ENCODE peak calls at places on chromosomes 12 and 14, in four cellular contexts. One of them, this sample, is unnamed.
A peak's percentile ranks its signal among the peaks of the same experiment; 100 is the strongest.

GRCh38 chr14:23076785-23077408 is 18.0 kb downstream of the ACIN1 start:
- DNase-seq in mammary epithelial cell: no peak
- DNase-seq in brain microvascular endothelial cell: no peak
- DNase-seq in choroid plexus epithelial cell: peak; percentile 61
- DNase-seq in this sample: peak; percentile 53

GRCh38 chr12:56725723-56726102 is 614 bp upstream of the NACA start:
- DNase-seq in mammary epithelial cell: no peak
- DNase-seq in brain microvascular endothelial cell: peak; percentile 0
- DNase-seq in choroid plexus epithelial cell: no peak
- DNase-seq in this sample: no peak

GRCh38 chr12:113186666-113187325 is 1.3 kb downstream of the RITA1 start:
- DNase-seq in mammary epithelial cell: no peak
- DNase-seq in brain microvascular endothelial cell: no peak
- DNase-seq in choroid plexus epithelial cell: no peak
- DNase-seq in this sample: no peak

GRCh38 chr12:126481688-126482087 is 1416.5 kb downstream of the AACS start:
- DNase-seq in mammary epithelial cell: no peak
- DNase-seq in brain microvascular endothelial cell: no peak
- DNase-seq in choroid plexus epithelial cell: no peak
- DNase-seq in this sample: no peak

GRCh38 chr12:99059824-99060526 is 414.9 kb downstream of the APAF1 start:
- DNase-seq in mammary epithelial cell: no peak
- DNase-seq in brain microvascular endothelial cell: peak; percentile 18
- DNase-seq in choroid plexus epithelial cell: peak; percentile 4
- DNase-seq in this sample: peak; percentile 6

GRCh38 chr12:56358836-56359532 is 923 bp downstream of the STAT2 start:
- DNase-seq in mammary epithelial cell: peak; percentile 83
- DNase-seq in brain microvascular endothelial cell: peak; percentile 55
- DNase-seq in choroid plexus epithelial cell: peak; percentile 92
- DNase-seq in this sample: peak; percentile 83

GRCh38 chr14:51219473-51220448 is 20.3 kb upstream of the TMX1 start:
- DNase-seq in mammary epithelial cell: no peak
- DNase-seq in brain microvascular endothelial cell: peak; percentile 29
- DNase-seq in choroid plexus epithelial cell: peak; percentile 76
- DNase-seq in this sample: peak; percentile 66

GRCh38 chr14:32201196-32201815 is 539 bp upstream of the RNU6-7 start:
- DNase-seq in mammary epithelial cell: peak; percentile 73
- DNase-seq in brain microvascular endothelial cell: peak; percentile 42
- DNase-seq in choroid plexus epithelial cell: peak; percentile 68
- DNase-seq in this sample: peak; percentile 55

GRCh38 chr14:51342226-51342625 is 102.2 kb downstream of the TMX1 start:
- DNase-seq in mammary epithelial cell: peak; percentile 95
- DNase-seq in brain microvascular endothelial cell: no peak
- DNase-seq in choroid plexus epithelial cell: no peak
- DNase-seq in this sample: no peak

GRCh38 chr14:40936861-40937260 is 669.8 kb upstream of the LRFN5 start:
- DNase-seq in mammary epithelial cell: no peak
- DNase-seq in brain microvascular endothelial cell: no peak
- DNase-seq in choroid plexus epithelial cell: no peak
- DNase-seq in this sample: no peak

GRCh38 chr12:122111070-122111750 is 32.7 kb downstream of the MLXIP start:
- DNase-seq in mammary epithelial cell: peak; percentile 86
- DNase-seq in brain microvascular endothelial cell: no peak
- DNase-seq in choroid plexus epithelial cell: no peak
- DNase-seq in this sample: no peak

GRCh38 chr14:103594265-103594664 is 31.5 kb downstream of the COA8 start:
- DNase-seq in mammary epithelial cell: peak; percentile 93
- DNase-seq in brain microvascular endothelial cell: peak; percentile 38
- DNase-seq in choroid plexus epithelial cell: peak; percentile 61
- DNase-seq in this sample: peak; percentile 72

GRCh38 chr12:6943387-6943718 is 263 bp upstream of the RNU7-1 start:
- DNase-seq in mammary epithelial cell: peak; percentile 85
- DNase-seq in brain microvascular endothelial cell: peak; percentile 94
- DNase-seq in choroid plexus epithelial cell: peak; percentile 98
- DNase-seq in this sample: peak; percentile 95

GRCh38 chr12:101021911-101022388 is 188.1 kb downstream of the SLC5A8 start:
- DNase-seq in mammary epithelial cell: peak; percentile 79
- DNase-seq in brain microvascular endothelial cell: peak; percentile 3
- DNase-seq in choroid plexus epithelial cell: peak; percentile 80
- DNase-seq in this sample: peak; percentile 93

GRCh38 chr12:108821407-108822397 is 35.7 kb downstream of the SSH1 start:
- DNase-seq in mammary epithelial cell: peak; percentile 40
- DNase-seq in brain microvascular endothelial cell: peak; percentile 61
- DNase-seq in choroid plexus epithelial cell: peak; percentile 61
- DNase-seq in this sample: peak; percentile 51

GRCh38 chr12:113140706-113141105 is 5.1 kb upstream of the RASAL1 start:
- DNase-seq in mammary epithelial cell: no peak
- DNase-seq in brain microvascular endothelial cell: no peak
- DNase-seq in choroid plexus epithelial cell: no peak
- DNase-seq in this sample: no peak

GRCh38 chr14:68664225-68664681 is 128.6 kb downstream of the ZFP36L1 start:
- DNase-seq in mammary epithelial cell: no peak
- DNase-seq in brain microvascular endothelial cell: no peak
- DNase-seq in choroid plexus epithelial cell: peak; percentile 32
- DNase-seq in this sample: no peak

GRCh38 chr12:508795-509194 is 49.1 kb downstream of the B4GALNT3 start:
- DNase-seq in mammary epithelial cell: no peak
- DNase-seq in brain microvascular endothelial cell: no peak
- DNase-seq in choroid plexus epithelial cell: no peak
- DNase-seq in this sample: no peak

GRCh38 chr14:32226051-32226450 is 23.0 kb upstream of the RNU6-8 start:
- DNase-seq in mammary epithelial cell: no peak
- DNase-seq in brain microvascular endothelial cell: no peak
- DNase-seq in choroid plexus epithelial cell: peak; percentile 27
- DNase-seq in this sample: no peak

GRCh38 chr12:52164624-52165023 is 27.2 kb downstream of the KRT80 start:
- DNase-seq in mammary epithelial cell: no peak
- DNase-seq in brain microvascular endothelial cell: no peak
- DNase-seq in choroid plexus epithelial cell: peak; percentile 42
- DNase-seq in this sample: no peak

GRCh38 chr12:91058821-91059220 is 997 bp upstream of the KERA start:
- DNase-seq in mammary epithelial cell: no peak
- DNase-seq in brain microvascular endothelial cell: no peak
- DNase-seq in choroid plexus epithelial cell: no peak
- DNase-seq in this sample: peak; percentile 13

GRCh38 chr14:104678901-104679705 is 10.3 kb upstream of the INF2 start:
- DNase-seq in mammary epithelial cell: no peak
- DNase-seq in brain microvascular endothelial cell: no peak
- DNase-seq in choroid plexus epithelial cell: no peak
- DNase-seq in this sample: no peak

GRCh38 chr14:102046337-102047278 is 40.2 kb downstream of the HSP90AA1 start:
- DNase-seq in mammary epithelial cell: peak; percentile 39
- DNase-seq in brain microvascular endothelial cell: no peak
- DNase-seq in choroid plexus epithelial cell: peak; percentile 28
- DNase-seq in this sample: peak; percentile 30

DNA sequence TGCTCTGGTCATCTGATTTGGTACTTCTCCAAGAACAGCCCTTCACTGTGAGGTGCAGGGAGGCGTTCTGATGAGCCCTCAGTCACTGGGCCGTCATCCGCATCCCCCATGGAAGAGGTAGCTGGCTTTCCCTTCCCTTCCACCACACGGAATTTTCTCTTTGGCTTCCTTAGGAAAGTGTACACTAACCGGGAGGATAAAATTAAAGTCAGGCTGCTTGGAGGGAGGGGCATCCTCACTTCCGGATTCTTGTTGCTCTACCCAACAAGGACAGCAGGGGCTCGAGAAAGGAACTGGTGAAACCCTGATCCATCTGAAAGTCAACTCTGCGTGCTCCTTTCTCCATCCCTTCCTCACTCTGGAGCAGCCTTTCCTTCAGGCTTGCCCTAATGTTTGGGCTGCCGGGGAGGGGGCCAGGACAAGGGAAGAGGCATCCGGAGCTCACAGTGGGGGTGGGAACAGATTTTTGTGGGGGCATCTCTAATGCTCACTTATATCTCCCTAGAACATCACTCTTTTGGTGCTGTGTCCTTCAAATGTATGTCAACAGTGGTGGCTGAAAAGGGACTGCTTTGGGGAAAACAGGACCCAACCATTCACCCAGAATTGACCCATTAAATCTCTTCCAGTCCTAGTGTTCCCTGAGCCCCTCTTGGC is 101.4 kb upstream of the FKBP4 start:
- DNase-seq in mammary epithelial cell: no peak
- DNase-seq in brain microvascular endothelial cell: no peak
- DNase-seq in choroid plexus epithelial cell: peak; percentile 17
- DNase-seq in this sample: no peak
- TF ChIP-seq CTCF in mammary epithelial cell: no peak
- TF ChIP-seq CTCF in brain microvascular endothelial cell: no peak
- TF ChIP-seq CTCF in choroid plexus epithelial cell: peak; percentile 13
- TF ChIP-seq CTCF in this sample: no peak

DNA sequence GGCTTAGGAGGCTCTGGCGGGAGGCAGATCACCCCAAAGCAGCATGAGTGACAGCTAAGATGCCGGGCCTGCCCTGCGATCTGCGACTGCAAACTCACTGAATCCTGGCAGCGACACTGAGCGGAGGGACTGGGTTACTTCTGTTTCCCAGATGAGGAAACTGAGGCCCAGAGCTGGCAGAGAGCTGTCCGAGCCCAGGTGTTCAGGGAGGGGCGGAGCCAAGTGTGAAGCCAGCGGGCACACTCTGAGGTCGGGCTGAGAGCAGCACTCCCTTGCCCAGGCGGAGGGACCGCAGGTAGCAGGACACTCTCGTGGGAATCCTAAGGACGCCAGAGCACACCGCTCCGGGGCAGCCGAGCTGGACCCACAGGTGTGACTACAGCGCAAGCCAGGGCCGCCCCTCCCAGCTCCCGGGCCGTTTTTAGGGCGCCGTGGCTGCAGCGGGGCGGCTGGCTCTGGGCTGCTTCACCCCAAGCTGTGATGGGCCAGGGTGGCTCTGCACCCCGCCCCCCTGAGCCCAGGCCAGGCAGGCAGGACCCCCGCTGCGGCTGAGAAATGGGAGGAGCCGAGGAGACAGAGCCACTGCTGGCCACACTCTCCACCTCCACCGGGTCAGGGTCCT is 27.4 kb downstream of the MMP17 start:
- DNase-seq in mammary epithelial cell: no peak
- DNase-seq in brain microvascular endothelial cell: no peak
- DNase-seq in choroid plexus epithelial cell: no peak
- DNase-seq in this sample: no peak
- H3K4me3 ChIP-seq in mammary epithelial cell: no peak overlapping the region
- H3K4me3 ChIP-seq in brain microvascular endothelial cell: no peak overlapping the region
- H3K4me3 ChIP-seq in choroid plexus epithelial cell: no peak overlapping the region
- H3K4me3 ChIP-seq in this sample: no peak overlapping the region

GRCh38 chr14:35678403-35679028 is 130.6 kb downstream of the RALGAPA1 start:
- DNase-seq in mammary epithelial cell: no peak
- DNase-seq in brain microvascular endothelial cell: no peak
- DNase-seq in choroid plexus epithelial cell: no peak
- DNase-seq in this sample: no peak
- TF ChIP-seq CTCF in mammary epithelial cell: no peak
- TF ChIP-seq CTCF in brain microvascular endothelial cell: no peak
- TF ChIP-seq CTCF in choroid plexus epithelial cell: no peak
- TF ChIP-seq CTCF in this sample: no peak

DNA sequence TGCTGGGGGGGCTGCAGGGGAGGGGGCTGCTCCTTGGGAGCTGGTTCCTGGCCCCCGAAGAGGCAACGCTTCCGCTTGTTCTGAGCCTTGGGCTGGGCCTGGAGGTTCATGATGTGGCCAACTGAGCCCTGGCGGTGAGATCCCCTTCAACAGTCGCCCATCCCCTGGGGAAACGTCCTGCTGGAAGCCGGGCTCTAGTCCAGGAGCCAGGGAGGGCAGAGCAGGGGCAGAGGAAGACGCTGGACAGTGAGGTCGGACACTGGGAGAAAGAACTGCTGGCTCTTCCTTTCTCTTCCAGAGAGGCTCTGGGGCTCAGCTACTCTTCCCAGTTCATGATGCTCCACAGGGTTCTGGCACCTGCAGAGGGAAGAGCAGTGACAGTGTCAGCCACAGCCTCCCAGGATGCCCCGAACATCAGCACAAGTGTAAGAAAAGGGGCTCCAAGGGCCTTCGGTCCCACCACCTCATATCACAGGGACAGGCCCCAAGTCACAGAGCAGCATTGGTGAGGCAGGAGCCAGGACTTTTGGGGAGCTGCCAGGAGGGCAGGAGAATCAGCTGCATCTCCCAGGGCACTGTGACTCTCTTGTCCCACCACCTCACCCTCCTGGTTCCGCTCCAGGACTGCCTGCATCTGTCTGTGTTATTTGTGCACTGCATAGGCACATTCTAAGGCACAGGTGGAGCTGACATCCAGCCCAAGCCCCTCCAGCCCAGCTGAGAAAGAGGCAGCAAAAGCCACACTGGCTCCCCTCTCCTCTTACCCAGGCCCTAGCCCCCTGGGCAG is 25.9 kb upstream of the PNMA1 start:
- DNase-seq in mammary epithelial cell: no peak
- DNase-seq in brain microvascular endothelial cell: no peak
- DNase-seq in choroid plexus epithelial cell: no peak
- DNase-seq in this sample: no peak
- H3K4me3 ChIP-seq in mammary epithelial cell: no peak overlapping the region
- H3K4me3 ChIP-seq in brain microvascular endothelial cell: no peak overlapping the region
- H3K4me3 ChIP-seq in choroid plexus epithelial cell: no peak overlapping the region
- H3K4me3 ChIP-seq in this sample: no peak overlapping the region

GRCh38 chr14:94540031-94540794 is 21.0 kb upstream of the SERPINA4 start:
- DNase-seq in mammary epithelial cell: no peak
- DNase-seq in brain microvascular endothelial cell: peak; percentile 51
- DNase-seq in choroid plexus epithelial cell: peak; percentile 89
- DNase-seq in this sample: peak; percentile 82
- TF ChIP-seq CTCF in mammary epithelial cell: no peak
- TF ChIP-seq CTCF in brain microvascular endothelial cell: peak; percentile 63
- TF ChIP-seq CTCF in choroid plexus epithelial cell: peak; percentile 51
- TF ChIP-seq CTCF in this sample: peak; percentile 30

This sample was measured in fibroblast of pulmonary artery.